ENCODE peak calls at places on chromosomes 16 and 17, in four cellular contexts. K is GM12878, W is K562, V is HepG2. L is an unnamed sample.

GRCh38 chr17:36212958-36213357 is 2.1 kb downstream of the CCL4L2 start:
- DNase-seq in V (no peak), W (no peak), K (no peak), L (no peak)

GRCh38 chr16:11198817-11199216 is 57.2 kb downstream of the SOCS1 start:
- DNase-seq in V (no peak), K (no peak), W (peak), L (no peak)

GRCh38 chr17:38604479-38605229 is 1.1 kb downstream of the SRCIN1 start:
- DNase-seq in K (no peak), W (peak), V (peak), L (no peak)

GRCh38 chr17:48767263-48767774 is 38.8 kb upstream of the HOXB13 start:
- DNase-seq in W (no peak), K (no peak), V (no peak), L (no peak)

GRCh38 chr17:9002610-9003354 is 18.5 kb upstream of the NTN1 start:
- DNase-seq in K (no peak), W (no peak), V (no peak), L (no peak)

GRCh38 chr16:15539197-15539596 is 103.8 kb downstream of the MARF1 start:
- DNase-seq in K (no peak), W (peak), V (peak), L (no peak)

GRCh38 chr17:79990051-79990592 is 45.5 kb downstream of the TBC1D16 start:
- DNase-seq in V (peak), W (no peak), K (no peak), L (no peak)

GRCh38 chr17:75077490-75078096 is 10.2 kb upstream of the SLC16A5 start:
- DNase-seq in V (no peak), K (no peak), W (no peak), L (peak)

GRCh38 chr16:83945587-83945986 is 7.5 kb upstream of the OSGIN1 start:
- DNase-seq in V (peak), K (no peak), W (no peak), L (no peak)

GRCh38 chr16:83948914-83949723 is 3.9 kb upstream of the OSGIN1 start:
- DNase-seq in K (no peak), W (no peak), V (peak), L (no peak)

GRCh38 chr16:83947642-83948234 is 5.3 kb upstream of the OSGIN1 start:
- DNase-seq in W (no peak), K (no peak), V (peak), L (no peak)

GRCh38 chr16:83946154-83946780 is 6.8 kb upstream of the OSGIN1 start:
- DNase-seq in W (no peak), K (no peak), V (no peak), L (no peak)

GRCh38 chr16:83946781-83947566 is 6.1 kb upstream of the OSGIN1 start:
- DNase-seq in W (no peak), K (no peak), V (peak), L (no peak)
- H2AFZ ChIP-seq in W (no peak), K (no peak), V (no peak), L (no peak)

GRCh38 chr16:57692636-57693035 is 2.0 kb upstream of the DRC7 start:
- DNase-seq in K (no peak), V (no peak), W (no peak), L (no peak)

GRCh38 chr16:57688487-57688986 is 6.1 kb upstream of the DRC7 start:
- DNase-seq in K (no peak), V (no peak), W (no peak), L (no peak)

GRCh38 chr16:57690782-57691471 is 3.7 kb upstream of the DRC7 start:
- DNase-seq in V (no peak), W (peak), K (no peak), L (no peak)

GRCh38 chr16:57688987-57689771 is 5.4 kb upstream of the DRC7 start:
- DNase-seq in W (no peak), K (no peak), V (no peak), L (no peak)

GRCh38 chr16:57689772-57690558 is 4.6 kb upstream of the DRC7 start:
- DNase-seq in K (peak), W (peak), V (no peak), L (peak)
- TF ChIP-seq MYC in K (no peak), W (no peak), V (no peak), L (no peak)

GRCh38 chr16:1984347-1985225 is 593 bp downstream of the GFER start:
- DNase-seq in K (no peak), V (peak), W (peak), L (no peak)

GRCh38 chr16:1981972-1982574 is 804 bp upstream of the NOXO1 start:
- DNase-seq in V (peak), W (no peak), K (no peak), L (no peak)

GRCh38 chr16:1981398-1981836 is at the start of gene NOXO1:
- DNase-seq in W (no peak), V (no peak), K (no peak), L (no peak)

GRCh38 chr16:1983544-1984346 is at the start of gene GFER:
- DNase-seq in V (peak), W (peak), K (peak), L (peak)

DNA sequence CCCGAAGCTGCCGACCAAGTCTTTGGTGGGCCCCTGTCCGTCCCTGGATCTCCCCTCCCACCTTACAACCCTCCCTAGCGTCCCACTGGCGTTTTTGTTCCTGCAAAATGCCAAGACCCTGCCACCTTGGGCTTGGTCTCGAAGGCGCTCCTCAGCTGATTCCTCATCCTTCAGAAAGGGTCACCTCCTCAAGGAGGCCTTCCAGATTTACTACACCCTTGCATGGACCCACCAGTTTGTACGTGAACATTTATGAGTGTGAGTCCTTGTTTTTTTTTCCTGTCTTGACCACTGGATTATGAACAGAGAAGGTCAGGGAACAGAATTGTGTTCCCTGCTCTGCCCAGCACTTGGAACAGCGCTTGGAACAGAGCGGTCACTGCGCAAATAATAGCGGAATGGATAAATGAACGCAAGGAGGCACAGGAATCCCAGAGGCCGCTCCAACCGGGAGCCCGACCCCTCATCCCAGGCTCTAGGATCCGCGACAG is 895 bp upstream of the GFER start:
- DNase-seq in K (no peak), V (no peak), W (no peak), L (no peak)
- TF ChIP-seq EZH2 in K (no peak), V (no peak), W (no peak), L (no peak)

DNA sequence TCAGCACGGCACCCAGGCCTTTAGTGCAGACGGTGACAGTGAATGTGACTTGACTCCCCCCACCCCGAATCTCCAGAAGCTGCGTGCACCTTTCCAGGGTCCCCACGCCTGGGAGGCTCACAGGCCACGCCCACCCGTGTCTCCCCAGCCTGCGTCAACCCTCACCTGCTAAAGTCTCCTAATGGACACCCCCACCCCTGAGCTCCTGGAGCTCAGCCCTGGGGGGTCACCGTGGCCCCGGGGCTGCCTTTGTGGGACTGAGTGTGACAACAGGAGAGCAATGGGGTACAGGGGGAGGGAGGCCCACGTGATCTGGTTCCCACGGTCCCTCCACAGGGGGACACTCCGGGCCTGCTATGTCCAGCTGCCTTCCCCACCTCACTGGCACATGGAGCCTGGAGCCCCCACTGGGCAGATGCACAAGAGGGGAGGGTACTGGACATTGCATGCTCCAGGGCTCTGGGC is 7.4 kb upstream of the FASN start:
- DNase-seq in W (no peak), K (no peak), V (no peak), L (no peak)
- H2AFZ ChIP-seq in W (no peak), K (no peak), V (no peak), L (no peak)

GRCh38 chr17:45775148-45775547 is 9.0 kb upstream of the CRHR1 start:
- DNase-seq in W (no peak), V (no peak), K (no peak), L (no peak)
- TF ChIP-seq MYC in W (no peak), V (no peak), K (no peak), L (no peak)

GRCh38 chr17:7914771-7915610 is 1.1 kb downstream of the RNF227 start:
- DNase-seq in V (no peak), K (no peak), W (no peak), L (peak)

GRCh38 chr17:7916383-7916677 is 241 bp upstream of the RNF227 start:
- DNase-seq in K (no peak), W (no peak), V (no peak), L (no peak)

GRCh38 chr17:7916799-7917198 is 710 bp upstream of the RNF227 start:
- DNase-seq in K (no peak), W (no peak), V (peak), L (no peak)

GRCh38 chr17:7912927-7913524 is 3.1 kb downstream of the RNF227 start:
- DNase-seq in K (peak), W (peak), V (peak), L (peak)

DNA sequence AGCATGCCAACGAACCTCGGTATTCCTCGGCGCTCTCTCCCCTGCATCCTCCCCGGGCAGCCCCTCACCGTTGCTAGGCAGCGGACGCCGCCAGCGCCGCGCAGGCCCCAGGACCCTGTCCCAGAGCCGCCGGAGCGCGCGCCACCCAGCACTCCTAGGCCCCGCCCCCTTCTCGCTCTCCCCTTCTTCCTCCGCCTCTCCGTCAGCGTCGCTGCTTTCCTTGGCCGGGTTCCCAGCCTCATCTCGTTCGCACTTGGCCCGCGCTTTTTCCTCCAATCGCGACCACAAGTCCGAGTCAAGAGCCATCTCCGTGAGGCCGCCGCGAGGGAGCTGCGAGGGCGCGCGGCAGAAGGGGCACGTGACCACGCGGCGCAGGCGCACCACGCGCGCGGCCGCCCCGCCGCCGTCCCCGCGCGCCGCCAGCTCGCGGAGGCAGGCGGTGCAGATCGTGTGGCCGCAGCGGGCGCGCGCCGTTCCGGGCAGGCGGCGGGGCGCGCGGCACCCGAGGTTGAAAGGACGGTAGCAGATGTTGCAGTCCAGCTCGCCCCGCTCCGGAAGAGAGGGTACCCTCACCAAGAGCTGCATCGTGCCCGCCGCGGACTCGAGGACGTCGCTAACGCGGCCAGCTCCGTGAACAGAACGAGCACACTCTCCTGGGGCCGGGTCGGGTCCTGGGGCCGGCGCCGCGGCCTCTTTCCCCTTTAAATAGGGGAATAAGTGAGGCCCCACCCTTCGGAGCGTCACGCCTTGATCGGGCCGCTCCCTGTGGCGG is at the start of gene RNF227:
- DNase-seq in W (peak), V (peak), K (peak), L (peak)
- TF ChIP-seq EZH2 in W (no peak), V (no peak), K (no peak), L (no peak)

GRCh38 chr17:62109378-62109902 is 44.4 kb upstream of the MED13 start:
- DNase-seq in K (peak), V (peak), W (peak), L (peak)

GRCh38 chr17:62105861-62106260 is 40.8 kb upstream of the MED13 start:
- DNase-seq in W (no peak), V (no peak), K (no peak), L (no peak)

GRCh38 chr17:62101090-62101489 is 36.0 kb upstream of the MED13 start:
- DNase-seq in W (no peak), V (no peak), K (no peak), L (no peak)

GRCh38 chr17:62101519-62101918 is 36.4 kb upstream of the MED13 start:
- DNase-seq in V (peak), W (no peak), K (no peak), L (no peak)

GRCh38 chr17:62105361-62105760 is 40.3 kb upstream of the MED13 start:
- DNase-seq in V (no peak), W (no peak), K (no peak), L (no peak)
- H2AFZ ChIP-seq in V (no peak), W (peak), K (no peak), L (no peak)

GRCh38 chr16:79981814-79982213 is 381.3 kb upstream of the MAF start:
- DNase-seq in V (no peak), K (no peak), W (no peak), L (no peak)

GRCh38 chr16:79982356-79982755 is 381.8 kb upstream of the MAF start:
- DNase-seq in K (no peak), W (no peak), V (no peak), L (no peak)

GRCh38 chr16:79977974-79978836 is 377.7 kb upstream of the MAF start:
- DNase-seq in W (no peak), K (no peak), V (no peak), L (no peak)

GRCh38 chr16:79982862-79983261 is 382.3 kb upstream of the MAF start:
- DNase-seq in V (no peak), K (no peak), W (no peak), L (no peak)

DNA sequence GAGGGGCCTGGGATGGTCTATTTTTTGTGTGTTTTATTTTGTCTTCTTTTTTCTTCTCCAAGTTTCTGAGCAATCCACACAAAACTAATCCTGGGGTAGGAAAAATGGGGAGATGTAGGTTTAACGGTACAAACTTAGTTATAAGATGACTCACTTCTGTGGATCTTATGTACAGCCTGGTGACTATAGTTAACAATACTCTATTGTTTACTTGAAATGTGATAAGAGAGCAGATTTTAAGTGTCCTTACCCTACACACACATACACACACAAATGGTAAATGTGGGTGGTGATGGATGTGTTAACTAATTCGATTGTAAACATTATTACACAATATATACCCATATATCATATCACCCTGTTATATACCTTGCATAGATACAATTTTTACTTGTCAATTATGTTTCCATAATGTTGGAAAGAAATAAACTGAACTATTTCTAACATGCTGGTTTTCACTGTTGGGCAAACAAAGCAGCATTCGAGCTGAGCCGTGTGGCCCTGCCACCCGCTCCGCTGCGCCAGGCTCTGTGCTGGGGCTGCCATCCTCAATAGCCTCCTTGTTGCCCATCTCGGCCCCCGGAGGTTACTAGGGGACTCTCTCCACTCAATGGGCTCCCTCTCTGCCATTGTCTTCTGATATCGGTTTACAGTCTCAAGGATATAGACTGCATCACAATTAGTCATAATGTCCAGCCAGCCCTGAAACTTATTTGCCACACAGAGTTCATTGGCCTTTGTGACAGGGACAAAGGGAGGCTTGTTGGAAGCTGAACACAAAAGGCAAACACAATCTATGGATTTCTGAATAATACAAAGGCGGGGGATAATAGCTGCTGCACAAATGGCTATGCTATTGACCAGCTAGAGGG is 380.3 kb upstream of the MAF start:
- DNase-seq in W (no peak), K (no peak), V (no peak), L (no peak)
- TF ChIP-seq MYC in W (no peak), K (no peak), V (no peak), L (no peak)

GRCh38 chr17:18381158-18381952 is 3.8 kb downstream of the EVPLL start:
- DNase-seq in V (no peak), W (no peak), K (no peak), L (no peak)
- TF ChIP-seq EZH2 in V (no peak), W (no peak), K (no peak), L (no peak)

GRCh38 chr16:56608043-56608875 is at the start of gene MT2A:
- DNase-seq in V (peak), W (peak), K (no peak), L (peak)
- H2AFZ ChIP-seq in V (no peak), W (peak), K (peak), L (no peak)

L was measured in endothelial cell of umbilical vein.